ENCODE peak calls at places on chromosomes 7 and 10, in ten cellular contexts. U is Calu3; X is NCI-H2171 treated with DMSO at 0.1 percent for 48 hours; W is CD8-positive, alpha-beta memory T cell; V is fibroblast of the conjunctiva; Q is stimulated activated effector memory CD8-positive, alpha-beta T cell treated with anti-CD3 and anti-CD28 coated beads, Interleukin-12 subunit alpha, Interleukin-12 subunit beta, amount 100 ng/mL, for 72 hours; G is NCI-H2029; O is stimulated activated naive CD8-positive, alpha-beta T cell treated with anti-CD3 and anti-CD28 coated beads, Interleukin-15, Interleukin-2, amounts not matched to agents 100 U/mL and 50 U/mL, for 24 hours; T is CD14-positive monocyte; K is foreskin fibroblast. P is an unnamed sample.

GRCh38 chr7:91055219-91055618 is 209.0 kb upstream of the FZD1 start:
- DNase-seq in U (no peak), X (peak; percentile 23), W (no peak), V (no peak), Q (no peak), G (no peak), O (no peak), T (no peak), K (no peak), P (no peak)

GRCh38 chr7:131011976-131012375 is 278.0 kb upstream of the KLF14 start:
- DNase-seq in U (no peak), X (peak; percentile 51), W (peak; percentile 60), V (peak; percentile 84), Q (no peak), G (no peak), O (no peak), T (peak; percentile 54), K (peak; percentile 86), P (peak; percentile 92)

GRCh38 chr7:133863362-133864061 is 263.6 kb upstream of the LRGUK start:
- DNase-seq in U (no peak), X (no peak), W (no peak), V (no peak), Q (no peak), G (no peak), O (no peak), T (no peak), K (no peak), P (no peak)

GRCh38 chr7:95686109-95686508 is 86.2 kb upstream of the DYNC1I1 start:
- DNase-seq in U (peak; percentile 45), X (peak; percentile 75), W (no peak), V (peak; percentile 53), Q (no peak), G (no peak), O (peak; percentile 7), T (peak; percentile 47), K (peak; percentile 76), P (peak; percentile 76)

GRCh38 chr7:108463613-108464012 is 7.4 kb upstream of the NRCAM start:
- DNase-seq in U (no peak), X (no peak), W (peak; percentile 79), V (no peak), Q (no peak), G (no peak), O (peak; percentile 29), T (no peak), K (no peak), P (no peak)

GRCh38 chr10:18312385-18313145 is 172.3 kb downstream of the CACNB2 start:
- DNase-seq in U (no peak), X (peak; percentile 43), W (no peak), V (peak; percentile 51), Q (no peak), G (no peak), O (no peak), T (no peak), K (peak; percentile 70), P (peak; percentile 80)

GRCh38 chr7:66921396-66921917 is 432 bp downstream of the TMEM248 start:
- DNase-seq in U (no peak), X (peak; percentile 7), W (peak; percentile 32), V (no peak), Q (peak; percentile 9), G (peak; percentile 72), O (peak; percentile 19), T (no peak), K (peak; percentile 61), P (peak; percentile 62)

GRCh38 chr10:92419740-92420553 is 129.0 kb downstream of the MARCHF5 start:
- DNase-seq in U (no peak), X (no peak), W (no peak), V (peak; percentile 16), Q (no peak), G (no peak), O (no peak), T (no peak), K (peak; percentile 80), P (peak; percentile 40)

GRCh38 chr7:139915864-139916716 is 87.0 kb downstream of the TBXAS1 start:
- DNase-seq in U (peak; percentile 67), X (no peak), W (no peak), V (peak; percentile 96), Q (peak; percentile 51), G (no peak), O (peak; percentile 71), T (peak; percentile 86), K (peak; percentile 96), P (peak; percentile 100)

GRCh38 chr10:36578306-36578705 is 547.1 kb upstream of the ANKRD30A start:
- DNase-seq in U (no peak), X (no peak), W (no peak), V (no peak), Q (no peak), G (no peak), O (no peak), T (no peak), K (peak; percentile 62), P (peak; percentile 85)

GRCh38 chr7:88203401-88203800 is 16.4 kb downstream of the SRI start:
- DNase-seq in U (no peak), X (no peak), W (no peak), V (no peak), Q (no peak), G (no peak), O (no peak), T (no peak), K (no peak), P (no peak)

GRCh38 chr7:39609084-39609461 is 14.3 kb upstream of the RALA start:
- DNase-seq in U (no peak), X (no peak), W (no peak), V (peak; percentile 64), Q (no peak), G (no peak), O (no peak), T (no peak), K (peak; percentile 79), P (peak; percentile 86)

GRCh38 chr10:59098387-59098786 is 78.1 kb upstream of the PHYHIPL start:
- DNase-seq in U (no peak), X (no peak), W (no peak), V (peak; percentile 58), Q (no peak), G (no peak), O (no peak), T (no peak), K (peak; percentile 90), P (peak; percentile 91)